ENCODE peak calls at places on chromosomes 6 and 20, in four cellular contexts. Y is K562, S is HCT116, K is GM12878. X is an unnamed sample.

GRCh38 chr6:13380761-13381160 is 52.4 kb upstream of the TBC1D7 start:
- DNase-seq in K (no peak), Y (peak), S (no peak), X (no peak)

GRCh38 chr6:5302220-5302946 is 41.1 kb downstream of the FARS2 start:
- DNase-seq in Y (peak), S (no peak), K (peak), X (no peak)

GRCh38 chr6:149223934-149224333 is 93.6 kb upstream of the TAB2 start:
- DNase-seq in Y (no peak), S (no peak), K (no peak), X (no peak)

GRCh38 chr6:156747715-156748114 is 29.5 kb upstream of the ARID1B start:
- DNase-seq in S (no peak), Y (no peak), K (no peak), X (no peak)

GRCh38 chr20:39532205-39532604 is 570.1 kb downstream of the DHX35 start:
- DNase-seq in S (no peak), K (no peak), Y (no peak), X (no peak)

GRCh38 chr20:25056601-25057233 is 1.2 kb downstream of the ACSS1 start:
- DNase-seq in Y (no peak), S (no peak), K (no peak), X (no peak)

GRCh38 chr6:37691904-37692806 is 5.5 kb downstream of the MDGA1 start:
- DNase-seq in S (peak), Y (peak), K (no peak), X (no peak)

GRCh38 chr6:2876210-2877056 is 26.7 kb downstream of the SERPINB9 start:
- DNase-seq in S (peak), K (no peak), Y (no peak), X (no peak)

GRCh38 chr6:31558631-31559500 is 11.5 kb downstream of the NFKBIL1 start:
- DNase-seq in S (no peak), K (peak), Y (peak), X (no peak)

GRCh38 chr6:11425876-11426275 is 111.7 kb upstream of the TMEM170B start:
- DNase-seq in Y (no peak), S (no peak), K (no peak), X (no peak)

GRCh38 chr20:8005033-8005432 is 14.5 kb downstream of the TMX4 start:
- DNase-seq in K (no peak), Y (no peak), S (no peak), X (no peak)

GRCh38 chr6:169724554-169725269 is 412 bp upstream of the PHF10 start:
- DNase-seq in Y (no peak), K (no peak), S (no peak), X (no peak)
- TF ChIP-seq POLR2AphosphoS5 in Y (no peak), K (no peak), S (no peak), X (peak)

GRCh38 chr6:46000905-46001304 is 14.8 kb downstream of the CLIC5 start:
- DNase-seq in K (no peak), S (no peak), Y (no peak), X (no peak)
- H3K9ac ChIP-seq in K (no peak), S (no peak), Y (no peak), X (no peak)

GRCh38 chr6:33785766-33786165 is 3.2 kb downstream of the LEMD2 start:
- DNase-seq in K (no peak), S (no peak), Y (no peak), X (no peak)

GRCh38 chr6:33787336-33787953 is 1.5 kb downstream of the LEMD2 start:
- DNase-seq in Y (no peak), K (no peak), S (no peak), X (no peak)

GRCh38 chr6:33787954-33788693 is 806 bp downstream of the LEMD2 start:
- DNase-seq in S (peak), Y (peak), K (peak), X (no peak)

GRCh38 chr6:33784787-33785186 is 4.1 kb downstream of the LEMD2 start:
- DNase-seq in Y (no peak), S (no peak), K (no peak), X (no peak)

GRCh38 chr6:33786736-33787135 is 2.2 kb downstream of the LEMD2 start:
- DNase-seq in S (no peak), Y (no peak), K (no peak), X (no peak)
- H3K4me3 ChIP-seq in S (no peak), Y (no peak), K (peak), X (no peak)

GRCh38 chr20:58081842-58082241 is 146.6 kb downstream of the ANKRD60 start:
- DNase-seq in S (no peak), K (no peak), Y (no peak), X (no peak)
- TF ChIP-seq POLR2AphosphoS5 in S (no peak), K (no peak), Y (no peak), X (no peak)

X was measured in SK-N-MC.